ENCODE peak calls at places on chromosome 7, in five cellular contexts. I, C, Z, D and V are unnamed samples.

GRCh38 chr7:76354981-76355730 is 3.6 kb downstream of the YWHAG start:
- DNase-seq in C (no peak), D (no peak), Z (no peak), I (no peak), V (no peak)

GRCh38 chr7:90605055-90605454 is 8.9 kb downstream of the CDK14 start:
- DNase-seq in C (no peak), Z (no peak), I (no peak), D (no peak), V (no peak)

GRCh38 chr7:101754432-101755159 is 62.8 kb upstream of the CUX1 start:
- DNase-seq in C (no peak), I (peak), Z (peak), D (peak), V (peak)

GRCh38 chr7:151304856-151305255 is 36.8 kb upstream of the NUB1 start:
- DNase-seq in D (no peak), C (peak), Z (no peak), I (peak), V (no peak)

GRCh38 chr7:130912086-130912909 is 178.3 kb upstream of the KLF14 start:
- DNase-seq in Z (no peak), I (no peak), D (peak), C (no peak), V (peak)

GRCh38 chr7:95485749-95486148 is at the start of gene ASB4:
- DNase-seq in I (no peak), Z (peak), D (no peak), C (no peak), V (no peak)

GRCh38 chr7:50962281-50962883 is 179.7 kb upstream of the GRB10 start:
- DNase-seq in D (no peak), I (no peak), C (no peak), Z (no peak), V (peak)

GRCh38 chr7:119270045-119270464 is 1002.9 kb upstream of the KCND2 start:
- DNase-seq in D (peak), I (peak), C (peak), Z (peak), V (peak)

GRCh38 chr7:158430308-158431034 is 157.2 kb downstream of the PTPRN2 start:
- DNase-seq in I (no peak), Z (no peak), D (no peak), C (peak), V (no peak)

GRCh38 chr7:115124409-115124939 is 202.6 kb downstream of the MDFIC start:
- DNase-seq in C (no peak), I (no peak), D (peak), Z (no peak), V (no peak)

GRCh38 chr7:134174797-134175261 is 47.7 kb downstream of the LRGUK start:
- DNase-seq in Z (peak), I (peak), C (no peak), D (peak), V (peak)

GRCh38 chr7:39504963-39505362 is 61.2 kb upstream of the YAE1 start:
- DNase-seq in Z (peak), D (peak), C (no peak), I (peak), V (peak)

GRCh38 chr7:106371629-106372028 is 86.8 kb upstream of the NAMPT start:
- DNase-seq in I (no peak), Z (peak), C (no peak), D (no peak), V (no peak)

GRCh38 chr7:49773939-49774458 is 561 bp downstream of the VWC2 start:
- DNase-seq in C (no peak), D (no peak), I (peak), Z (no peak), V (no peak)

GRCh38 chr7:122790558-122790957 is 87.8 kb upstream of the RNF148 start:
- DNase-seq in D (no peak), I (no peak), Z (no peak), C (no peak), V (no peak)

GRCh38 chr7:155831807-155832524 is 19.7 kb upstream of the SHH start:
- DNase-seq in Z (no peak), C (no peak), I (peak), D (no peak), V (no peak)

GRCh38 chr7:74275401-74275881 is 13.8 kb upstream of the CLIP2 start:
- DNase-seq in D (no peak), Z (no peak), C (peak), I (no peak), V (no peak)
- TF ChIP-seq CTCF in D (no peak), Z (peak), C (peak), I (peak), V (peak)

GRCh38 chr7:30743371-30744074 is 8.4 kb upstream of the INMT start:
- DNase-seq in Z (no peak), I (peak), D (no peak), C (no peak), V (peak)
- TF ChIP-seq CTCF in Z (peak), I (peak), D (no peak), C (peak), V (no peak)

GRCh38 chr7:82209200-82209599 is 234.4 kb downstream of the CACNA2D1 start:
- DNase-seq in D (no peak), I (no peak), C (no peak), Z (no peak), V (no peak)
- TF ChIP-seq CTCF in D (no peak), I (no peak), C (no peak), Z (no peak), V (no peak)

DNA sequence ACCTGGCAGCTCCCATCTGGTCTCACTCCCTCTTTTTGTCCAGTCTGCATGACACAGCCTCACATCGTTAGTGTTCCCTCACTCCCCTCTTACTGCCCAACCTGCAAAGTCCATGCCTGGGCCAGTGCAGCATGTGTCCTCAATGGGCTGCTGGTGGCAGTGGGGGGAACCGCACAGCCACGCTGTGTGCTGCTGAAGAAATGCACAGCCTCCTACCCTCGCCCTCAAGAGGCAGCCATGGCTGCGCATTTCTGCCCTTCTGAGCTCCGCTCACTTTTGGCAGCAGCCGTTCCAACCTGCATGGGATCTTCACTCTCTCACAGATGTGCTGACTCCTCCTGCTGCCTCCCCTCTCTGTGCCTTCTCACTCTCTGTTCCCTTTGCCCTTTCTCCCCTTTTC is 103.4 kb downstream of the EGFR start:
- DNase-seq in Z (no peak), C (no peak), I (no peak), D (no peak), V (no peak)
- TF ChIP-seq CTCF in Z (no peak), C (no peak), I (no peak), D (no peak), V (no peak)

DNA sequence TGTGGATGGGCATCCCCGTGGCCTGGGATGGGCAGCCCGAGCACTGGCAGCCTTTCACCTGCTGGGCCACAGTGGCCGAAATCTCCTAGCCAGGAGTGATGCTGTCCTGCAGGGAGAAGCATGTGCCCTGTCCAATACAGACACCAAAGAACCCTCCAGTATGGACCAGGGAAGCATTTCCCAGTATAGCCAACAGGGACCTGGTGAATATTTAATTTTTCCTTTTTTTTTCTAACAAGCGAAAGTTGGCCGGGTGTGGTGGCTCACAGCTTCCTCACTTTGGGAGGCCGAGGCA is 11.0 kb downstream of the IMPDH1 start:
- DNase-seq in D (no peak), I (no peak), Z (no peak), C (no peak), V (no peak)
- TF ChIP-seq CTCF in D (peak), I (no peak), Z (peak), C (peak), V (no peak)

GRCh38 chr7:43391518-43391917 is 191.4 kb upstream of the STK17A start:
- DNase-seq in I (no peak), C (no peak), D (no peak), Z (no peak), V (no peak)
- TF ChIP-seq CTCF in I (no peak), C (peak), D (no peak), Z (no peak), V (no peak)

DNA sequence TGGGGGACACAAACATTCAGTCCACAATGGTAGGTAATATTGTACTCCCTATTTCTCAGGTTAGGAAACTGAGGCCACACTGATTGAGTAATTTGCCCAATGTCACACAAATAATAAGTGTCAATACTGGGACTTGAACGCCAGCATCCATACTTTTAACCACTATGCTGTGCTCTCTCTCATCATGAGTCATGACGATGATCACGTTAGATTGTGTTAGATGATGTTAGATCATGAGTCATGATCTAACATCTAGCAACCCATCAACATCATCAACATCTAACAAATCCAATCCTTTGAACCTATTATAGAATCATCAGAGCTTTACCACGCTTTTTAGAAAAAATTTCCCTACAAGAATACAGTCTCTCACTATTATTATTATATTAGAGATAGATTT is 28.1 kb upstream of the HERPUD2 start:
- DNase-seq in I (no peak), D (no peak), C (no peak), Z (no peak), V (peak)
- TF ChIP-seq CTCF in I (no peak), D (no peak), C (no peak), Z (no peak), V (no peak)

GRCh38 chr7:136179829-136180721 is 202.9 kb upstream of the MTPN start:
- DNase-seq in D (no peak), I (no peak), Z (no peak), C (no peak), V (no peak)

GRCh38 chr7:136180984-136181383 is 203.8 kb upstream of the MTPN start:
- DNase-seq in D (no peak), I (no peak), Z (no peak), C (no peak), V (no peak)

GRCh38 chr7:136184719-136185118 is 207.6 kb upstream of the MTPN start:
- DNase-seq in C (no peak), I (no peak), Z (no peak), D (no peak), V (no peak)

GRCh38 chr7:136179154-136179553 is 202.0 kb upstream of the MTPN start:
- DNase-seq in I (no peak), C (no peak), D (no peak), Z (no peak), V (no peak)

GRCh38 chr7:136183981-136184380 is 206.8 kb upstream of the MTPN start:
- DNase-seq in Z (no peak), D (peak), I (peak), C (no peak), V (no peak)
- TF ChIP-seq CTCF in Z (peak), D (no peak), I (peak), C (peak), V (no peak)